ENCODE peak calls at places on chromosomes 1 and 21, in six cellular contexts. E is fibroblast of lung; L is CD8-positive, alpha-beta memory T cell; I is smooth muscle cell of the brain vasculature; T is right cardiac atrium; Q is osteocyte. B is an unnamed sample.

GRCh38 chr1:171345536-171345935 is 31.6 kb downstream of the FMO4 start:
- DNase-seq in L (no peak), E (peak), I (no peak), Q (no peak), T (no peak), B (no peak)

GRCh38 chr1:200042437-200043329 is 15.2 kb downstream of the NR5A2 start:
- DNase-seq in E (no peak), L (no peak), T (no peak), Q (no peak), I (no peak), B (no peak)

GRCh38 chr1:228751360-228752098 is 16.2 kb downstream of the RHOU start:
- DNase-seq in E (no peak), T (no peak), Q (no peak), L (no peak), I (no peak), B (no peak)

GRCh38 chr1:57063427-57063826 is 97.6 kb upstream of the C8B start:
- DNase-seq in I (no peak), E (no peak), Q (no peak), L (no peak), T (no peak), B (no peak)

GRCh38 chr1:40411294-40411693 is 37.8 kb downstream of the SMAP2 start:
- DNase-seq in T (no peak), Q (no peak), I (no peak), E (no peak), L (no peak), B (no peak)

GRCh38 chr1:30748699-30749401 is 8.7 kb downstream of the LAPTM5 start:
- DNase-seq in E (no peak), T (no peak), L (no peak), I (no peak), Q (no peak), B (peak)

GRCh38 chr1:224380003-224380402 is 23.3 kb downstream of the CNIH4 start:
- DNase-seq in Q (no peak), L (peak), I (no peak), E (peak), T (no peak), B (no peak)

GRCh38 chr1:206705187-206705586 is 20.5 kb downstream of the MAPKAPK2 start:
- DNase-seq in L (no peak), E (peak), Q (no peak), I (no peak), T (no peak), B (no peak)

GRCh38 chr1:173297798-173298391 is 90.8 kb upstream of the TNFSF4 start:
- DNase-seq in T (no peak), Q (no peak), E (peak), L (no peak), I (no peak), B (no peak)

GRCh38 chr1:113804421-113805255 is 7.6 kb downstream of the RSBN1 start:
- DNase-seq in I (no peak), T (peak), E (peak), L (no peak), Q (no peak), B (peak)

GRCh38 chr1:230753191-230753585 is 6.0 kb downstream of the CAPN9 start:
- DNase-seq in T (no peak), I (no peak), Q (no peak), E (no peak), L (no peak), B (no peak)

GRCh38 chr1:113390871-113391642 is 742 bp downstream of the MAGI3 start:
- DNase-seq in E (no peak), L (peak), Q (peak), T (peak), I (no peak), B (peak)

GRCh38 chr21:45330075-45330781 is 42.5 kb upstream of the POFUT2 start:
- DNase-seq in L (no peak), E (peak), Q (no peak), I (no peak), T (peak), B (peak)

GRCh38 chr1:204740354-204740753 is 54.8 kb upstream of the LRRN2 start:
- DNase-seq in I (no peak), L (no peak), Q (no peak), E (no peak), T (no peak), B (no peak)

GRCh38 chr1:229156819-229157218 is 114.1 kb upstream of the RAB4A start:
- DNase-seq in I (no peak), Q (no peak), T (no peak), L (no peak), E (no peak), B (peak)

GRCh38 chr1:15104768-15105167 is 48.8 kb upstream of the TMEM51 start:
- DNase-seq in Q (no peak), L (no peak), I (no peak), T (no peak), E (no peak), B (no peak)

GRCh38 chr1:41102208-41102607 is 80.7 kb upstream of the SLFNL1 start:
- DNase-seq in E (peak), I (peak), L (no peak), T (peak), Q (peak), B (peak)

GRCh38 chr21:37579356-37579755 is 212.8 kb downstream of the DYRK1A start:
- DNase-seq in I (no peak), E (no peak), T (no peak), L (no peak), Q (no peak), B (no peak)

GRCh38 chr1:226061793-226062557 is 541 bp upstream of the H3-3A start:
- DNase-seq in L (no peak), Q (peak), T (peak), I (no peak), E (peak), B (peak)

GRCh38 chr1:236425031-236425663 is 31.1 kb downstream of the EDARADD start:
- DNase-seq in L (no peak), I (no peak), Q (peak), T (no peak), E (no peak), B (no peak)

GRCh38 chr1:43766818-43767525 is 59.6 kb downstream of the ST3GAL3 start:
- DNase-seq in L (no peak), Q (no peak), E (peak), T (no peak), I (no peak), B (no peak)

GRCh38 chr1:171188388-171189266 is 3.5 kb downstream of the FMO2 start:
- DNase-seq in I (peak), Q (no peak), E (peak), T (peak), L (peak), B (peak)

GRCh38 chr1:178102218-178102617 is 8.3 kb downstream of the RASAL2 start:
- DNase-seq in E (no peak), T (no peak), Q (no peak), L (no peak), I (no peak), B (peak)

GRCh38 chr1:213303286-213303685 is 252.2 kb downstream of the RPS6KC1 start:
- DNase-seq in L (no peak), E (peak), Q (no peak), T (no peak), I (no peak), B (no peak)

GRCh38 chr1:231420959-231421615 is 1.0 kb downstream of the EGLN1 start:
- DNase-seq in T (peak), I (peak), L (peak), E (peak), Q (no peak), B (peak)

GRCh38 chr1:116128669-116129068 is 17.5 kb downstream of the MAB21L3 start:
- DNase-seq in T (no peak), L (peak), I (no peak), E (no peak), Q (no peak), B (no peak)

GRCh38 chr21:17250651-17251294 is 262.1 kb upstream of the CXADR start:
- DNase-seq in Q (no peak), T (no peak), I (no peak), L (no peak), E (peak), B (no peak)

GRCh38 chr1:161009602-161010211 is 11.2 kb downstream of the F11R start:
- DNase-seq in T (no peak), E (no peak), L (no peak), I (no peak), Q (no peak), B (no peak)

GRCh38 chr1:28178690-28179485 is 2.4 kb upstream of the PTAFR start:
- DNase-seq in I (no peak), Q (no peak), T (no peak), E (no peak), L (no peak), B (no peak)

GRCh38 chr1:156641761-156642264 is at the start of gene BCAN:
- DNase-seq in E (no peak), Q (no peak), T (no peak), L (no peak), I (no peak), B (no peak)

GRCh38 chr1:234926574-234927311 is 201.9 kb downstream of the TOMM20 start:
- DNase-seq in I (no peak), L (peak), Q (no peak), E (no peak), T (no peak), B (no peak)

GRCh38 chr1:107390076-107390420 is 249.2 kb downstream of the NTNG1 start:
- DNase-seq in E (no peak), I (no peak), Q (no peak), L (no peak), T (no peak), B (no peak)

GRCh38 chr1:212401838-212402582 is 12.7 kb downstream of the PACC1 start:
- DNase-seq in E (peak), T (no peak), L (no peak), Q (peak), I (no peak), B (peak)

GRCh38 chr1:17377325-17377953 is 5.4 kb downstream of the PADI6 start:
- DNase-seq in T (no peak), E (no peak), Q (no peak), I (no peak), L (no peak), B (no peak)

GRCh38 chr1:198101716-198102453 is 54.9 kb upstream of the NEK7 start:
- DNase-seq in L (no peak), I (no peak), E (peak), Q (no peak), T (no peak), B (no peak)

B was measured in ACHN.